ENCODE peak calls at places on chromosome 16, in nine cellular contexts. One of them, this sample, is unnamed.

GRCh38 chr16:31108035-31108793 is at the start of gene BCKDK:
- DNase-seq in A549: peak; percentile 69
- DNase-seq in H1: no peak
- DNase-seq in HepG2: peak; percentile 58
- DNase-seq in HCT116: peak; percentile 42
- DNase-seq in GM12878: peak; percentile 32
- DNase-seq in endothelial cell of umbilical vein: peak; percentile 65
- DNase-seq in K562: peak; percentile 88
- DNase-seq in SK-N-SH: peak; percentile 93
- DNase-seq in this sample: peak; percentile 88

GRCh38 chr16:79897087-79897443 is 296.5 kb upstream of the MAF start:
- DNase-seq in A549: no peak
- DNase-seq in H1: no peak
- DNase-seq in HepG2: no peak
- DNase-seq in HCT116: no peak
- DNase-seq in GM12878: no peak
- DNase-seq in endothelial cell of umbilical vein: no peak
- DNase-seq in K562: no peak
- DNase-seq in SK-N-SH: no peak
- DNase-seq in this sample: no peak

GRCh38 chr16:87635541-87636049 is 33.3 kb downstream of the JPH3 start:
- DNase-seq in A549: peak; percentile 89
- DNase-seq in H1: no peak
- DNase-seq in HepG2: peak; percentile 47
- DNase-seq in HCT116: peak; percentile 59
- DNase-seq in GM12878: no peak
- DNase-seq in endothelial cell of umbilical vein: peak; percentile 15
- DNase-seq in K562: peak; percentile 59
- DNase-seq in SK-N-SH: peak; percentile 91
- DNase-seq in this sample: peak; percentile 89

GRCh38 chr16:13083687-13084086 is 182.3 kb downstream of the SHISA9 start:
- DNase-seq in A549: no peak
- DNase-seq in H1: no peak
- DNase-seq in HepG2: no peak
- DNase-seq in HCT116: no peak
- DNase-seq in GM12878: no peak
- DNase-seq in endothelial cell of umbilical vein: no peak
- DNase-seq in K562: no peak
- DNase-seq in SK-N-SH: no peak
- DNase-seq in this sample: no peak

GRCh38 chr16:72111653-72112451 is 18.2 kb downstream of the DHX38 start:
- DNase-seq in A549: no peak
- DNase-seq in H1: no peak
- DNase-seq in HepG2: no peak
- DNase-seq in HCT116: no peak
- DNase-seq in GM12878: no peak
- DNase-seq in endothelial cell of umbilical vein: no peak
- DNase-seq in K562: peak; percentile 51
- DNase-seq in SK-N-SH: no peak
- DNase-seq in this sample: no peak

GRCh38 chr16:22353188-22353919 is 21.1 kb downstream of the CDR2 start:
- DNase-seq in A549: no peak
- DNase-seq in H1: peak; percentile 21
- DNase-seq in HepG2: peak; percentile 66
- DNase-seq in HCT116: peak; percentile 19
- DNase-seq in GM12878: peak; percentile 63
- DNase-seq in endothelial cell of umbilical vein: peak; percentile 28
- DNase-seq in K562: no peak
- DNase-seq in SK-N-SH: no peak
- DNase-seq in this sample: peak; percentile 93

GRCh38 chr16:306911-307370 is 24.0 kb downstream of the PDIA2 start:
- DNase-seq in A549: no peak
- DNase-seq in H1: no peak
- DNase-seq in HepG2: no peak
- DNase-seq in HCT116: no peak
- DNase-seq in GM12878: no peak
- DNase-seq in endothelial cell of umbilical vein: no peak
- DNase-seq in K562: no peak
- DNase-seq in SK-N-SH: no peak
- DNase-seq in this sample: no peak

GRCh38 chr16:24580665-24581064 is 41.3 kb downstream of the RBBP6 start:
- DNase-seq in A549: peak; percentile 33
- DNase-seq in H1: no peak
- DNase-seq in HepG2: no peak
- DNase-seq in HCT116: no peak
- DNase-seq in GM12878: no peak
- DNase-seq in endothelial cell of umbilical vein: peak; percentile 55
- DNase-seq in K562: no peak
- DNase-seq in SK-N-SH: peak; percentile 41
- DNase-seq in this sample: no peak

GRCh38 chr16:82761858-82762257 is 135.1 kb downstream of the CDH13 start:
- DNase-seq in A549: no peak
- DNase-seq in H1: no peak
- DNase-seq in HepG2: no peak
- DNase-seq in HCT116: no peak
- DNase-seq in GM12878: no peak
- DNase-seq in endothelial cell of umbilical vein: peak; percentile 76
- DNase-seq in K562: no peak
- DNase-seq in SK-N-SH: no peak
- DNase-seq in this sample: no peak

GRCh38 chr16:2034695-2035430 is 8.2 kb downstream of the NHERF2 start:
- DNase-seq in A549: no peak
- DNase-seq in H1: no peak
- DNase-seq in HepG2: no peak
- DNase-seq in HCT116: no peak
- DNase-seq in GM12878: no peak
- DNase-seq in endothelial cell of umbilical vein: no peak
- DNase-seq in K562: no peak
- DNase-seq in SK-N-SH: no peak
- DNase-seq in this sample: no peak
- H3K4me3 ChIP-seq in A549: peak overlapping the region; percentile 3
- H3K4me3 ChIP-seq in H1: no peak overlapping the region
- H3K4me3 ChIP-seq in HepG2: peak overlapping the region; percentile 36
- H3K4me3 ChIP-seq in HCT116: no peak overlapping the region
- H3K4me3 ChIP-seq in GM12878: no peak overlapping the region
- H3K4me3 ChIP-seq in endothelial cell of umbilical vein: no peak overlapping the region
- H3K4me3 ChIP-seq in K562: no peak overlapping the region
- H3K4me3 ChIP-seq in SK-N-SH: no peak overlapping the region
- H3K4me3 ChIP-seq in this sample: no peak overlapping the region

DNA sequence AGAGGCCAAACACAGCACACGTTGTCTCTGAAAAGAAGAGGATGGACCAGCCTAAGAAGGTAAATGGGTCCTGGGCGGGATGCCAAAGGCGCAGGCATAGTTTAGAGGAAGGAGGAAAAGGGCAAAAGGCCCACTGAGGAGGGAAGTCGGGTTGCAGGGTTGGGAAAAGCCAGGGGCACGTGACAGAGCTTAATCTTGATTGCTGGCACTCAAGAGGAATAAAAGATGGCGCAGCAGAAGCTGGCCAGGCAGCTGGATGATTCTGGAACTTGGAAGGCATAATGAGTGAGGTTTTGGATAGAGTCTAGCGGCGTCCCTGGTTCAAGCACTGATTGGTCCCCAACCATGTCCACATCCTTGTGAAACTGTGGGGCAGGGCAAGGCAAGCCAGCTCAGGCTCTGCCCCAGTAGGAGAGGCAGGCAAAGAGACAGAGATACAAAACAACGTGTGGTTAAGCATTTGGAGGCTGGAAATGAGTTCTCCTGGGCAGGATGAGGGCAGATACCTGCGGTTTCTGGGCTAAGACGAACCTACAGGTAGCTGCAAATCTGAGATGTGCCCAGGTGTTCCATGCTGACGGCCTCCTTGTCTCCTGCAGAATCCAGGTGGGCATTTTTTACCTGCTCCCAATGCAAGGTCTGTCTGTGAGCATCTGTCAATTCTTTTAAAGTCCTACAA is 52.7 kb upstream of the CIBAR2 start:
- DNase-seq in A549: no peak
- DNase-seq in H1: no peak
- DNase-seq in HepG2: no peak
- DNase-seq in HCT116: no peak
- DNase-seq in GM12878: no peak
- DNase-seq in endothelial cell of umbilical vein: no peak
- DNase-seq in K562: no peak
- DNase-seq in SK-N-SH: no peak
- DNase-seq in this sample: no peak
- TF ChIP-seq MAX in A549: no peak
- TF ChIP-seq MAX in H1: no peak
- TF ChIP-seq MAX in HepG2: no peak
- TF ChIP-seq MAX in HCT116: no peak
- TF ChIP-seq MAX in GM12878: no peak
- TF ChIP-seq MAX in endothelial cell of umbilical vein: peak; percentile 34
- TF ChIP-seq MAX in K562: no peak
- TF ChIP-seq MAX in SK-N-SH: no peak
- TF ChIP-seq MAX in this sample: no peak

GRCh38 chr16:11491524-11491923 is 95.2 kb downstream of the LITAF start:
- DNase-seq in A549: no peak
- DNase-seq in H1: no peak
- DNase-seq in HepG2: no peak
- DNase-seq in HCT116: no peak
- DNase-seq in GM12878: no peak
- DNase-seq in endothelial cell of umbilical vein: no peak
- DNase-seq in K562: no peak
- DNase-seq in SK-N-SH: no peak
- DNase-seq in this sample: no peak

GRCh38 chr16:11494029-11494428 is 92.7 kb downstream of the LITAF start:
- DNase-seq in A549: no peak
- DNase-seq in H1: no peak
- DNase-seq in HepG2: no peak
- DNase-seq in HCT116: no peak
- DNase-seq in GM12878: no peak
- DNase-seq in endothelial cell of umbilical vein: no peak
- DNase-seq in K562: peak; percentile 79
- DNase-seq in SK-N-SH: peak; percentile 70
- DNase-seq in this sample: no peak

GRCh38 chr16:11493531-11493929 is 93.2 kb downstream of the LITAF start:
- DNase-seq in A549: no peak
- DNase-seq in H1: no peak
- DNase-seq in HepG2: no peak
- DNase-seq in HCT116: no peak
- DNase-seq in GM12878: no peak
- DNase-seq in endothelial cell of umbilical vein: no peak
- DNase-seq in K562: peak; percentile 78
- DNase-seq in SK-N-SH: peak; percentile 48
- DNase-seq in this sample: no peak

GRCh38 chr16:11494433-11494832 is 92.3 kb downstream of the LITAF start:
- DNase-seq in A549: no peak
- DNase-seq in H1: no peak
- DNase-seq in HepG2: no peak
- DNase-seq in HCT116: no peak
- DNase-seq in GM12878: no peak
- DNase-seq in endothelial cell of umbilical vein: no peak
- DNase-seq in K562: no peak
- DNase-seq in SK-N-SH: no peak
- DNase-seq in this sample: no peak

DNA sequence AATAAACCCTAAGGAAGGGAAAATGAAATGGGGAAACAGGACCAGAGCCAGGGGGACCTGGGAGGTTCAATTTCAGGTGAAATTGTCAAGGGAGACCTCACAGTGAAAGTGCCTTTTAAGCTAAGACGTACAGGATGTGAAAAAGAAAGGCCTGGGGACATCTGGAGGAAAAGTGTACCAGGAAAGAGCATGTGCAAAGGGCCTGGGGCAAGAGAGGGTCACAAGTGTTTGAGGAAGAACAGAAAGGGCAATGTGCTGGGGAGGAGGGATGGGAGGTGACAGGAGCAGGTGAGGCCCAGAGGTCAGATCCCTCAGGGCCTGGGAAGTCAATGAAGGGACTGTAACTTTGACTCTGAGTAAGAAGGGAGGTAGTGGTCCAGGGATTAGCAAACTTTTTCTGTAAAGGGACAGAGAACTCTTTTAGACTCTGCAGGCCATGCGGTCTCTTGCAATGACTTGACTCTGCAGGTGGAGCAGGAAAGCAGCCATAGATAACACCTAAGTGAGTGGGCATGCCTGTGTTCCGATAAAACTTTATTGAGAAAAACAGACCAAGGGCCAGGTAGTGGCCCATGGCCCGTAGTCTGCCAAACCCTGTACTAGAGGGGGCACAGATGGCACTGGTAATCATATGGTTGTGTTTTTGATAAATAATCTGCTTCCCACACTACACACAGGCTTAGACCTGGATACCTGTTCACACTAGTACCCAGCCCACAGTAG is 93.8 kb downstream of the LITAF start:
- DNase-seq in A549: no peak
- DNase-seq in H1: no peak
- DNase-seq in HepG2: no peak
- DNase-seq in HCT116: no peak
- DNase-seq in GM12878: no peak
- DNase-seq in endothelial cell of umbilical vein: no peak
- DNase-seq in K562: no peak
- DNase-seq in SK-N-SH: no peak
- DNase-seq in this sample: no peak
- H3K4me3 ChIP-seq in A549: no peak overlapping the region
- H3K4me3 ChIP-seq in H1: peak overlapping the region; percentile 66
- H3K4me3 ChIP-seq in HepG2: no peak overlapping the region
- H3K4me3 ChIP-seq in HCT116: peak overlapping the region; percentile 51
- H3K4me3 ChIP-seq in GM12878: no peak overlapping the region
- H3K4me3 ChIP-seq in endothelial cell of umbilical vein: no peak overlapping the region
- H3K4me3 ChIP-seq in K562: peak overlapping the region; percentile 55
- H3K4me3 ChIP-seq in SK-N-SH: no peak overlapping the region
- H3K4me3 ChIP-seq in this sample: no peak overlapping the region

DNA sequence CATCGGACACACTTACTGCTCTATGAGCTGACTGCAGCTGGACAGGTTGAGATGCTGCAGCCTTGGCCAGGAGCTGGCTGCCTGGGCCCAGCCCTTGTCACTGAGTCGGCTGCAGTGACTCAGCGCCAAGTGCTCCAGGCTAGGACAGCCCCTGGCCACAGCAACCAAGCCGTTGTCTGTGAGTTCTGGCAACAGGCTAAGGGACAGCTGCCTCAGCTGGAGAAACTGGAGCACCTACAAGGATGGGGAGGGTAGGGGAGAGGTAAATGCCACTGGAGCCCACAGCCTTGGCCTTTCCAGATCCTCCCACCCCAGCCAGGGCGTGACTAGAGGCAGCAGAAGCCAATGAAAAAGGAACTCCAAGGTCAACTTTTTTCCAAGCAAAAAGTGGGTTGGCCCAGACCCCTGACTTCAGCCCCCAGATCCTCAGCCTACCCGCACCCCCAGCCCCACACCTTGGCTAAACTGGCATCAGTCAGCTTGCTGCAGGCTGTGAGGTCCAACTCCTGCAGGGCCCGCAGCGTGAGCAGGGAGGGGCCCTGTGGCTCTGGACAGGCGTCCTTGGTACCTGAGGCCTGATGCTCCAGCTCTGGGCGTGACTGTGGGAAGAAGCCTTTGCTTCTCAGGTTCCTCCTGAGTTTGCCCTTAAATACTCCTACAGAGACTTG is 9.1 kb downstream of the ELMO3 start:
- DNase-seq in A549: peak; percentile 53
- DNase-seq in H1: no peak
- DNase-seq in HepG2: no peak
- DNase-seq in HCT116: no peak
- DNase-seq in GM12878: no peak
- DNase-seq in endothelial cell of umbilical vein: no peak
- DNase-seq in K562: peak; percentile 45
- DNase-seq in SK-N-SH: peak; percentile 34
- DNase-seq in this sample: no peak
- TF ChIP-seq MAX in A549: no peak
- TF ChIP-seq MAX in H1: no peak
- TF ChIP-seq MAX in HepG2: no peak
- TF ChIP-seq MAX in HCT116: no peak
- TF ChIP-seq MAX in GM12878: no peak
- TF ChIP-seq MAX in endothelial cell of umbilical vein: no peak
- TF ChIP-seq MAX in K562: no peak
- TF ChIP-seq MAX in SK-N-SH: no peak
- TF ChIP-seq MAX in this sample: no peak

GRCh38 chr16:90081606-90081970 is 4.5 kb upstream of the PRDM7 start:
- DNase-seq in A549: no peak
- DNase-seq in H1: no peak
- DNase-seq in HepG2: no peak
- DNase-seq in HCT116: no peak
- DNase-seq in GM12878: no peak
- DNase-seq in endothelial cell of umbilical vein: no peak
- DNase-seq in K562: no peak
- DNase-seq in SK-N-SH: no peak
- DNase-seq in this sample: no peak
- H3K4me3 ChIP-seq in A549: no peak overlapping the region
- H3K4me3 ChIP-seq in H1: no peak overlapping the region
- H3K4me3 ChIP-seq in HepG2: no peak overlapping the region
- H3K4me3 ChIP-seq in HCT116: peak overlapping the region; percentile 64
- H3K4me3 ChIP-seq in GM12878: no peak overlapping the region
- H3K4me3 ChIP-seq in endothelial cell of umbilical vein: no peak overlapping the region
- H3K4me3 ChIP-seq in K562: no peak overlapping the region
- H3K4me3 ChIP-seq in SK-N-SH: no peak overlapping the region
- H3K4me3 ChIP-seq in this sample: no peak overlapping the region

This sample was measured in NB4.